ENCODE peak calls at places on chromosome 12, in six cellular contexts. U is naive B cell; Z is activated naive CD4-positive, alpha-beta T cell treated with anti-CD3 and anti-CD28 coated beads, Interleukin-2, amount 50 U/mL, for 72 hours; L is activated CD8-positive, alpha-beta T cell treated with anti-CD3 and anti-CD28 coated beads for 36 hours; E is stimulated activated effector memory CD8-positive, alpha-beta T cell treated with anti-CD3 and anti-CD28 coated beads, Interleukin-12 subunit alpha, Interleukin-12 subunit beta, amount 100 ng/mL, for 72 hours; M is gastrocnemius medialis. D is an unnamed sample.
A peak's percentile ranks its signal among the peaks of the same experiment; 100 is the strongest.

GRCh38 chr12:110253176-110253575 is 27.9 kb upstream of the ATP2A2 start:
- ATAC-seq in U (no peak), Z (no peak), L (no peak), E (no peak), M (peak; percentile 44), D (no peak)

GRCh38 chr12:63918788-63919300 is 74.3 kb downstream of the SRGAP1 start:
- ATAC-seq in U (no peak), Z (no peak), L (no peak), E (no peak), M (no peak), D (no peak)

GRCh38 chr12:113456761-113457160 is 14.9 kb downstream of the LHX5 start:
- ATAC-seq in U (no peak), Z (no peak), L (no peak), E (no peak), M (no peak), D (no peak)

GRCh38 chr12:132550014-132550802 is 60.2 kb downstream of the LRCOL1 start:
- ATAC-seq in U (no peak), Z (no peak), L (no peak), E (no peak), M (no peak), D (no peak)

GRCh38 chr12:124771462-124772361 is 92.0 kb downstream of the SCARB1 start:
- ATAC-seq in U (peak; percentile 45), Z (no peak), L (peak; percentile 32), E (no peak), M (peak; percentile 44), D (no peak)

GRCh38 chr12:92289611-92290010 is 144.0 kb upstream of the BTG1 start:
- ATAC-seq in U (no peak), Z (no peak), L (no peak), E (no peak), M (no peak), D (no peak)

GRCh38 chr12:54051081-54051912 is 2.3 kb upstream of the HOXC4 start:
- ATAC-seq in U (no peak), Z (no peak), L (no peak), E (no peak), M (no peak), D (no peak)

GRCh38 chr12:76529226-76529918 is 30.2 kb downstream of the OSBPL8 start:
- ATAC-seq in U (no peak), Z (no peak), L (no peak), E (no peak), M (no peak), D (no peak)

GRCh38 chr12:94327819-94328218 is 131.8 kb downstream of the CEP83 start:
- ATAC-seq in U (no peak), Z (peak; percentile 34), L (no peak), E (peak; percentile 54), M (peak; percentile 42), D (peak; percentile 36)

GRCh38 chr12:121337416-121337815 is 14.8 kb downstream of the ANAPC5 start:
- ATAC-seq in U (no peak), Z (no peak), L (no peak), E (no peak), M (no peak), D (no peak)

GRCh38 chr12:80670214-80670613 is 37.2 kb upstream of the MYF6 start:
- ATAC-seq in U (no peak), Z (no peak), L (no peak), E (no peak), M (no peak), D (no peak)

GRCh38 chr12:109542014-109542413 is 31.3 kb downstream of the MMAB start:
- ATAC-seq in U (no peak), Z (no peak), L (no peak), E (no peak), M (no peak), D (no peak)

GRCh38 chr12:7884687-7885086 is 12.0 kb upstream of the SLC2A14 start:
- ATAC-seq in U (no peak), Z (no peak), L (no peak), E (no peak), M (no peak), D (no peak)

GRCh38 chr12:120292411-120292660 is 633 bp upstream of the RNU4-2 start:
- ATAC-seq in U (peak; percentile 0), Z (peak; percentile 13), L (peak; percentile 3), E (peak; percentile 5), M (peak; percentile 4), D (peak; percentile 3)